ENCODE peak calls at places on chromosomes 12 and 14, in five cellular contexts. One of them, this sample, is unnamed.

GRCh38 chr14:46433381-46433780 is 218.2 kb downstream of the RPL10L start:
- DNase-seq in naive thymus-derived CD4-positive, alpha-beta T cell: no peak
- DNase-seq in osteoblast: no peak
- DNase-seq in adrenal gland: no peak
- DNase-seq in left lung: no peak
- DNase-seq in this sample: no peak

GRCh38 chr14:70011708-70012107 is 132.5 kb downstream of the SMOC1 start:
- DNase-seq in naive thymus-derived CD4-positive, alpha-beta T cell: no peak
- DNase-seq in osteoblast: no peak
- DNase-seq in adrenal gland: no peak
- DNase-seq in left lung: no peak
- DNase-seq in this sample: no peak

GRCh38 chr12:90153827-90154226 is 445.2 kb upstream of the ATP2B1 start:
- DNase-seq in naive thymus-derived CD4-positive, alpha-beta T cell: no peak
- DNase-seq in osteoblast: no peak
- DNase-seq in adrenal gland: no peak
- DNase-seq in left lung: no peak
- DNase-seq in this sample: no peak

GRCh38 chr12:123250471-123251383 is 17.5 kb downstream of the MTRFR start:
- DNase-seq in naive thymus-derived CD4-positive, alpha-beta T cell: no peak
- DNase-seq in osteoblast: peak; percentile 34
- DNase-seq in adrenal gland: peak; percentile 61
- DNase-seq in left lung: peak; percentile 78
- DNase-seq in this sample: peak; percentile 82

GRCh38 chr12:98741229-98741614 is 96.1 kb downstream of the APAF1 start:
- DNase-seq in naive thymus-derived CD4-positive, alpha-beta T cell: peak; percentile 49
- DNase-seq in osteoblast: peak; percentile 88
- DNase-seq in adrenal gland: no peak
- DNase-seq in left lung: no peak
- DNase-seq in this sample: no peak

GRCh38 chr14:76168531-76168930 is 16.8 kb downstream of the GPATCH2L start:
- DNase-seq in naive thymus-derived CD4-positive, alpha-beta T cell: no peak
- DNase-seq in osteoblast: no peak
- DNase-seq in adrenal gland: no peak
- DNase-seq in left lung: no peak
- DNase-seq in this sample: peak; percentile 59

GRCh38 chr12:67980391-67980790 is 8.9 kb upstream of the IFNG-AS1 start:
- DNase-seq in naive thymus-derived CD4-positive, alpha-beta T cell: no peak
- DNase-seq in osteoblast: no peak
- DNase-seq in adrenal gland: no peak
- DNase-seq in left lung: no peak
- DNase-seq in this sample: no peak

GRCh38 chr12:125533434-125534029 is 468.3 kb downstream of the AACS start:
- DNase-seq in naive thymus-derived CD4-positive, alpha-beta T cell: peak; percentile 34
- DNase-seq in osteoblast: no peak
- DNase-seq in adrenal gland: peak; percentile 24
- DNase-seq in left lung: no peak
- DNase-seq in this sample: no peak

GRCh38 chr12:65923228-65923627 is 98.9 kb downstream of the HMGA2 start:
- DNase-seq in naive thymus-derived CD4-positive, alpha-beta T cell: no peak
- DNase-seq in osteoblast: no peak
- DNase-seq in adrenal gland: no peak
- DNase-seq in left lung: no peak
- DNase-seq in this sample: no peak

GRCh38 chr14:68789798-68790655 is 2.8 kb downstream of the ZFP36L1 start:
- DNase-seq in naive thymus-derived CD4-positive, alpha-beta T cell: peak; percentile 38
- DNase-seq in osteoblast: peak; percentile 72
- DNase-seq in adrenal gland: peak; percentile 31
- DNase-seq in left lung: no peak
- DNase-seq in this sample: no peak

GRCh38 chr12:106753526-106753925 is 21.0 kb upstream of the RIC8B start:
- DNase-seq in naive thymus-derived CD4-positive, alpha-beta T cell: peak; percentile 31
- DNase-seq in osteoblast: no peak
- DNase-seq in adrenal gland: no peak
- DNase-seq in left lung: no peak
- DNase-seq in this sample: no peak

GRCh38 chr14:81435578-81436295 is 35.6 kb upstream of the STON2 start:
- DNase-seq in naive thymus-derived CD4-positive, alpha-beta T cell: peak; percentile 38
- DNase-seq in osteoblast: peak; percentile 88
- DNase-seq in adrenal gland: no peak
- DNase-seq in left lung: peak; percentile 60
- DNase-seq in this sample: peak; percentile 18

GRCh38 chr12:69570545-69571399 is 14.5 kb upstream of the CCT2 start:
- DNase-seq in naive thymus-derived CD4-positive, alpha-beta T cell: peak; percentile 31
- DNase-seq in osteoblast: no peak
- DNase-seq in adrenal gland: peak; percentile 74
- DNase-seq in left lung: no peak
- DNase-seq in this sample: peak; percentile 39

GRCh38 chr12:110281549-110282342 is 699 bp downstream of the ATP2A2 start:
- DNase-seq in naive thymus-derived CD4-positive, alpha-beta T cell: peak; percentile 74
- DNase-seq in osteoblast: peak; percentile 95
- DNase-seq in adrenal gland: peak; percentile 59
- DNase-seq in left lung: peak; percentile 54
- DNase-seq in this sample: no peak

GRCh38 chr12:104656921-104657320 is 200.2 kb downstream of the CHST11 start:
- DNase-seq in naive thymus-derived CD4-positive, alpha-beta T cell: no peak
- DNase-seq in osteoblast: peak; percentile 53
- DNase-seq in adrenal gland: peak; percentile 53
- DNase-seq in left lung: no peak
- DNase-seq in this sample: no peak

GRCh38 chr12:104750061-104750460 is 208.0 kb downstream of the SLC41A2 start:
- DNase-seq in naive thymus-derived CD4-positive, alpha-beta T cell: no peak
- DNase-seq in osteoblast: no peak
- DNase-seq in adrenal gland: no peak
- DNase-seq in left lung: peak; percentile 68
- DNase-seq in this sample: peak; percentile 55

GRCh38 chr12:19454837-19455236 is 15.5 kb downstream of the AEBP2 start:
- DNase-seq in naive thymus-derived CD4-positive, alpha-beta T cell: no peak
- DNase-seq in osteoblast: no peak
- DNase-seq in adrenal gland: no peak
- DNase-seq in left lung: no peak
- DNase-seq in this sample: no peak

GRCh38 chr12:8681129-8681902 is 16.5 kb upstream of the RIMKLB start:
- DNase-seq in naive thymus-derived CD4-positive, alpha-beta T cell: no peak
- DNase-seq in osteoblast: no peak
- DNase-seq in adrenal gland: no peak
- DNase-seq in left lung: no peak
- DNase-seq in this sample: peak; percentile 82

DNA sequence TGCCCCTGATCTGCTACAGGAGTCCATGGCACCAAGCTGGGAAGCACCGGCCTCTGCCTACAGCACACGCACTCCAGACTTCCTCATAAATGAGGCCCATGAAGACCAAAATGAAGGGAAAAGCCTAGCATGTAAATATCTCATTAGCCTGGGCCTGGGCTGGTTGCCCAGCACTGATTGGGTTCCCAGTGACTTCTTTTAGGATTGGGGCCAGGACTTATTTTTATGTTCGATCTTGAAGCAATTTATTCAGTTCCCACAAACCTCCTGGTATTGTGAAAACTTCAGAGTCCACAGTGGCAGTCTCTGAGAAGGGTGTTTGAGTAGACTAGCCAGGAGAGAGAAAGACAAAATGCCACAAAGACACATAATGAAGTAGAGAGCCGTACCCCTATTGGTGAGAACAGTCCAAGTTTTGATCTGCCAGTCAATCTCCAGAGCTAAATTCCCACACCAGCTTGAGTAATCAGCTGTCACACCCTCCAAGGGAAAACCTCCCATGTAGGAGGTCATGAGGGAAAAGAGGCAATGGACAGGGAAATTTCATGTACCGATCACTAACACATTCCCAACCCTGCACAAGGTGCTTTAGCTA is 78.2 kb downstream of the PHLDA1 start:
- DNase-seq in naive thymus-derived CD4-positive, alpha-beta T cell: no peak
- DNase-seq in osteoblast: no peak
- DNase-seq in adrenal gland: no peak
- DNase-seq in left lung: no peak
- DNase-seq in this sample: no peak
- H3K27ac ChIP-seq in naive thymus-derived CD4-positive, alpha-beta T cell: no peak overlapping the region
- H3K27ac ChIP-seq in osteoblast: peak overlapping the region; percentile 98
- H3K27ac ChIP-seq in adrenal gland: no peak overlapping the region
- H3K27ac ChIP-seq in left lung: peak overlapping the region; percentile 51
- H3K27ac ChIP-seq in this sample: peak overlapping the region; percentile 96

DNA sequence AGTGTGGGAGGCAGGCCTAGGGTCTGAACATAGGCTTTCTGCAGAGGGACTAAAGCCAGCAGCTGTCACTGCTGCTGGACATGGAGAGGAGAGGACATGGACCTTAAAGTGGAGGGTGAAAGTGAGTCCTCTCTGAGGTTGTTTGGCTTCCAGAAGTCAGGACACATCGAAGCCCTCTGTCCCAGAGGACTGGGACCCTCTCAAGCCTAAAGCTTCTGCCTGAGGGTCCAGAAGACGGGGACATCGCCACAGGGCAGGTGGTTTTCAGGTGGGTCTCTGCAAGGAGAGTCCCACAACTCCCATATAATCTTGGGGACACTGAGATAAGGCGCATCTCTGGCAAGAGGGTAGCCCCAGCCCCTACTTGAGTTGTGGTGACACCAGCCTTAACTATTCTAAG is 18.9 kb downstream of the ISCA2 start:
- DNase-seq in naive thymus-derived CD4-positive, alpha-beta T cell: no peak
- DNase-seq in osteoblast: no peak
- DNase-seq in adrenal gland: no peak
- DNase-seq in left lung: peak; percentile 22
- DNase-seq in this sample: no peak
- H3K27ac ChIP-seq in naive thymus-derived CD4-positive, alpha-beta T cell: no peak overlapping the region
- H3K27ac ChIP-seq in osteoblast: peak overlapping the region; percentile 87
- H3K27ac ChIP-seq in adrenal gland: no peak overlapping the region
- H3K27ac ChIP-seq in left lung: no peak overlapping the region
- H3K27ac ChIP-seq in this sample: no peak overlapping the region

GRCh38 chr12:113246478-113247122 is 25.3 kb downstream of the TPCN1 start:
- DNase-seq in naive thymus-derived CD4-positive, alpha-beta T cell: no peak
- DNase-seq in osteoblast: peak; percentile 27
- DNase-seq in adrenal gland: peak; percentile 56
- DNase-seq in left lung: no peak
- DNase-seq in this sample: no peak
- H3K27ac ChIP-seq in naive thymus-derived CD4-positive, alpha-beta T cell: no peak overlapping the region
- H3K27ac ChIP-seq in osteoblast: peak overlapping the region; percentile 70
- H3K27ac ChIP-seq in adrenal gland: peak overlapping the region; percentile 85
- H3K27ac ChIP-seq in left lung: peak overlapping the region; percentile 75
- H3K27ac ChIP-seq in this sample: peak overlapping the region; percentile 99

GRCh38 chr14:103711516-103712431 is 3.5 kb downstream of the XRCC3 start:
- DNase-seq in naive thymus-derived CD4-positive, alpha-beta T cell: no peak
- DNase-seq in osteoblast: peak; percentile 94
- DNase-seq in adrenal gland: no peak
- DNase-seq in left lung: no peak
- DNase-seq in this sample: peak; percentile 14
- H3K27ac ChIP-seq in naive thymus-derived CD4-positive, alpha-beta T cell: no peak overlapping the region
- H3K27ac ChIP-seq in osteoblast: peak overlapping the region; percentile 28
- H3K27ac ChIP-seq in adrenal gland: no peak overlapping the region
- H3K27ac ChIP-seq in left lung: peak overlapping the region; percentile 57
- H3K27ac ChIP-seq in this sample: peak overlapping the region; percentile 93

DNA sequence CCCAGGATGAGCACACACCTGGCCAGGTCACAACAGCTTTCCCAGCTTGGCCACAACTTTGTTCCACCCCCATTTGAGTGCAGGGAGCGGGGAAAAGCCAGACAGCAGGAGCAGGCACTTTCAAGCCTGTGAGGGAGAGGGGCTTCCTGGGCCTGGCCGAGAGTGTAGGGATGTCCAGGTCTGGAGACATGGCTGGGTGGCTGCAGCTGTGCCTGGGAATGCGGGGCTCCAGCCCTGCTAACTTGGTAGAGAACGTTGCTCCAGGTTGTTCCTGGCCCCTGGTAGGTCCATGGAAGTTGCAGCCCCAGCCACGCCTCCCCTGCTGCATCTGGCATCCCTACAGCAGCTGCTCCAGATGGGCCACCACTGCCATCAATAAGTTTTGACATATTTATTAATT is 738.5 kb downstream of the SLC6A15 start:
- DNase-seq in naive thymus-derived CD4-positive, alpha-beta T cell: no peak
- DNase-seq in osteoblast: no peak
- DNase-seq in adrenal gland: no peak
- DNase-seq in left lung: no peak
- DNase-seq in this sample: no peak
- H3K27ac ChIP-seq in naive thymus-derived CD4-positive, alpha-beta T cell: no peak overlapping the region
- H3K27ac ChIP-seq in osteoblast: no peak overlapping the region
- H3K27ac ChIP-seq in adrenal gland: no peak overlapping the region
- H3K27ac ChIP-seq in left lung: no peak overlapping the region
- H3K27ac ChIP-seq in this sample: no peak overlapping the region

GRCh38 chr14:93046696-93047050 is 69.1 kb downstream of the ITPK1 start:
- DNase-seq in naive thymus-derived CD4-positive, alpha-beta T cell: no peak
- DNase-seq in osteoblast: peak; percentile 60
- DNase-seq in adrenal gland: no peak
- DNase-seq in left lung: no peak
- DNase-seq in this sample: no peak

GRCh38 chr14:93045211-93045674 is 70.5 kb downstream of the ITPK1 start:
- DNase-seq in naive thymus-derived CD4-positive, alpha-beta T cell: no peak
- DNase-seq in osteoblast: peak; percentile 54
- DNase-seq in adrenal gland: no peak
- DNase-seq in left lung: no peak
- DNase-seq in this sample: no peak

GRCh38 chr14:93047187-93047586 is 68.5 kb downstream of the ITPK1 start:
- DNase-seq in naive thymus-derived CD4-positive, alpha-beta T cell: no peak
- DNase-seq in osteoblast: peak; percentile 3
- DNase-seq in adrenal gland: no peak
- DNase-seq in left lung: no peak
- DNase-seq in this sample: no peak

GRCh38 chr14:93044601-93045000 is 71.1 kb downstream of the ITPK1 start:
- DNase-seq in naive thymus-derived CD4-positive, alpha-beta T cell: no peak
- DNase-seq in osteoblast: peak; percentile 60
- DNase-seq in adrenal gland: no peak
- DNase-seq in left lung: peak; percentile 63
- DNase-seq in this sample: no peak

DNA sequence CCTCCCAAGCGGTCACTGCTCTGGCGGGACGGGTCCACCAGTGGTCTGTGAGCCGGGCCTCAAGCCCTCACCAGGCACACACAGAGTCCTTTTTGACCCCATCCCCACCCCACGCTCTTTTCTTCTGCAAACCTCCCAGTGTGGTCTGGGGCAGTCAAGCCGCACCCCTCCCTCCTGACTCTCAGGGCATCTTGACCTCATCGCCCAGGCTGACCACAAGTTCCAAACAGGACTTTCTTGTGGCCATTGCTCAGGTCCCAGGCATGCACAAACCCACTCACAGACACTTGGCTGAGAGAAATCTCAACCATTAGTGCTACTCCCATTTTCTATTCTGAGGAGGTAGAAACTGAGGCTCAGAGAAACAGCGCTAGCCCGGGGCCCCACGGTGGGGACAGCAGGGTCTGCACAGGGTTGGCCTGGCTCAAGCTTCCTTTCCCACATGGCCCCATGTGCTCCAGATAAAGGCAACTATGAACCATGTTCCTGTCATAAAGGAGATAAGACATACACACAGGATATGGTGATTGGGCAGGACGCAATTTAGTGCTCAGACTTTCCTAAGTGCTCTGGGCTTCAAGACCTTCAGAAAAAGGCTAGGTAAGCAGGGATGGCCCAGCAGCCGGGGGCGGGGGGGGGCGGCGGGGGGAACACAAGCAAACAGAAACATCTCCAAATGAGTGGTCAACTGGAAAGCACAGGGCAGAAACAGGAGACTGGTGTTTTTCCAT is 69.6 kb downstream of the ITPK1 start:
- DNase-seq in naive thymus-derived CD4-positive, alpha-beta T cell: no peak
- DNase-seq in osteoblast: peak; percentile 98
- DNase-seq in adrenal gland: no peak
- DNase-seq in left lung: no peak
- DNase-seq in this sample: no peak
- H3K27ac ChIP-seq in naive thymus-derived CD4-positive, alpha-beta T cell: no peak overlapping the region
- H3K27ac ChIP-seq in osteoblast: no peak overlapping the region
- H3K27ac ChIP-seq in adrenal gland: no peak overlapping the region
- H3K27ac ChIP-seq in left lung: no peak overlapping the region
- H3K27ac ChIP-seq in this sample: peak overlapping the region; percentile 100

This sample was measured in epithelial cell of prostate.